ENCODE peak calls at places on chromosome 7, in ten cellular contexts. M, O, D, Z, Y, K, R, F, A and Q are unnamed samples.
A peak's percentile ranks its signal among the peaks of the same experiment; 100 is the strongest.

GRCh38 chr7:24381919-24382505 is 98.0 kb downstream of the NPY start:
- DNase-seq in D (no peak), O (peak; percentile 79), K (no peak), A (peak; percentile 54), M (no peak), F (peak; percentile 35), R (no peak), Y (peak; percentile 37), Z (peak; percentile 30), Q (no peak)

GRCh38 chr7:98683514-98683913 is 66.4 kb downstream of the NPTX2 start:
- DNase-seq in F (no peak), A (no peak), O (no peak), R (no peak), Z (no peak), K (no peak), D (no peak), Y (no peak), M (no peak), Q (no peak)

GRCh38 chr7:135692055-135692454 is 29.7 kb downstream of the STMP1 start:
- DNase-seq in F (no peak), M (no peak), A (no peak), Z (no peak), O (no peak), D (no peak), Y (no peak), R (no peak), K (no peak), Q (no peak)

GRCh38 chr7:74355091-74355490 is 65.9 kb downstream of the CLIP2 start:
- DNase-seq in O (no peak), R (no peak), F (no peak), D (peak; percentile 43), A (peak; percentile 63), M (no peak), K (no peak), Y (peak; percentile 47), Z (peak; percentile 88), Q (no peak)

GRCh38 chr7:68629-69028 is 123.7 kb upstream of the FAM20C start:
- DNase-seq in R (no peak), A (no peak), D (no peak), Z (peak; percentile 79), M (no peak), F (no peak), Y (no peak), O (no peak), K (peak; percentile 69), Q (no peak)

GRCh38 chr7:80288175-80289122 is 153.8 kb downstream of the GNAI1 start:
- DNase-seq in D (no peak), F (no peak), O (no peak), R (no peak), Z (no peak), K (no peak), A (peak; percentile 92), M (no peak), Y (no peak), Q (no peak)

GRCh38 chr7:44454348-44454747 is 36.1 kb downstream of the NUDCD3 start:
- DNase-seq in Y (no peak), D (no peak), F (no peak), R (no peak), O (no peak), M (no peak), K (no peak), A (no peak), Z (no peak), Q (no peak)

GRCh38 chr7:151871904-151872303 is 5.0 kb downstream of the PRKAG2 start:
- DNase-seq in O (no peak), A (no peak), F (no peak), Z (no peak), K (no peak), Y (peak; percentile 15), D (no peak), R (no peak), M (no peak), Q (no peak)

GRCh38 chr7:47357863-47358262 is 224.0 kb downstream of the TNS3 start:
- DNase-seq in Z (no peak), R (no peak), F (no peak), Y (no peak), O (no peak), M (no peak), K (no peak), D (no peak), A (no peak), Q (no peak)

GRCh38 chr7:455110-455928 is 64.3 kb downstream of the PDGFA start:
- DNase-seq in M (no peak), D (no peak), O (no peak), K (no peak), Z (peak; percentile 77), Y (no peak), A (no peak), R (no peak), F (no peak), Q (no peak)

GRCh38 chr7:121624922-121625321 is 228.8 kb upstream of the FAM3C start:
- DNase-seq in M (no peak), Z (peak; percentile 74), R (no peak), F (no peak), K (peak; percentile 64), D (no peak), A (no peak), O (no peak), Y (no peak), Q (peak; percentile 65)

GRCh38 chr7:70042533-70042932 is 444.3 kb downstream of the AUTS2 start:
- DNase-seq in Y (no peak), Z (peak; percentile 53), A (no peak), K (no peak), R (no peak), O (no peak), M (no peak), D (no peak), F (no peak), Q (no peak)

DNA sequence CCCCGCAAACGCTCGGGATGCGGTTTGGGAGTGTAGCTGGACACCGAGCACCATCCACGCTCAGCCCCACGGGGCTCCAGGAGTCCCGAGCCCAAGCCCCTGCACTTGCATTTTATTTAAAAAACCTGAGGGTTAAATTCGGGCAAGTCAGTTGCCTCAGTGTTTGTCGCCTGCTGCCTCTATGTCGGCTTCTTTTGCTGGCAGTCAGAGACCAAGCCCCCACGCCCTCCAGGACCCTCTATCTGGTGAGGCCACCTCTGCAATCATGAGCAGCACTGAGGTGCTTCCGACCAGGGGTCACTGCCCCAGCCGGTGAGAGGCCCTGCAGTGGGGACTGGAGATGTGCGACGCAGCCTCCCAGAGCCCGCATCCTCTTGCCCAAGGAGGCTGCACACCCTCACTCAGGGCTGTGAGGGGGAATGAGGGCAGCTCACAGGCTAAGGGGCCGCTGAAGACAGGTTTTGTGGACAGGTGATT is 13.3 kb upstream of the ZNF273 start:
- DNase-seq in A (no peak), O (no peak), F (no peak), M (no peak), Y (no peak), R (no peak), K (no peak), Z (no peak), D (peak; percentile 14), Q (peak; percentile 53)
- H3K4me3 ChIP-seq in A (no peak overlapping the region), O (no peak overlapping the region), F (peak overlapping the region; percentile 33), M (peak overlapping the region; percentile 60), Y (no peak overlapping the region), R (peak overlapping the region; percentile 55), K (peak overlapping the region; percentile 53), Z (peak overlapping the region; percentile 33), D (peak overlapping the region; percentile 63), Q (peak overlapping the region; percentile 27)

DNA sequence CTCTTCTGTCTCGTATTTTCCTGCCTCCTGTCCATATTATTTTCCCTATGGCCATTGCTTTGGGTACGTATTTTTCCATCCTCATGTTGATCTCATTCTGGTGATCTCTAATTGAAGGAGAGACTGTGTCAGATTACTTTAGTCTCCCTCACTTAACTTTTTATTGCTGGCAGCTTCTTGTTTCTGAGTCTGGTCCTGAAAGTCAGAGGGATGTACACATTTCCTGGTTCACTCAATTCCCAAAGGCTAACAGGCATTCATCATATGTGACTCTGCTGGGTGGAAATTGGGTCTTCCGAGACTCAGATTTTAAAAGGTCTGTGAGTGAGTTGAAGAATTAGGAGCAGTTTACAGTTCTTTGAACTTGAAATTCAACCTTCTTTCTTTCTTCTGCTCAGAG is 10.9 kb downstream of the UMAD1 start:
- DNase-seq in F (no peak), D (no peak), Z (no peak), M (no peak), Y (no peak), R (no peak), A (no peak), K (no peak), O (no peak), Q (no peak)
- H3K4me1 ChIP-seq in F (peaks cover 11% of the 10 kb centered on the region), D (no peaks in the 10 kb centered on the region), Z (no peaks in the 10 kb centered on the region), M (peaks cover 4% of the 10 kb centered on the region), Y (peaks cover 10% of the 10 kb centered on the region), R (no peaks in the 10 kb centered on the region), A (no peaks in the 10 kb centered on the region), K (no peaks in the 10 kb centered on the region), O (no peaks in the 10 kb centered on the region), Q (no peaks in the 10 kb centered on the region)

GRCh38 chr7:46288010-46288409 is 366.9 kb upstream of the IGFBP3 start:
- DNase-seq in D (no peak), F (no peak), Y (no peak), A (no peak), R (no peak), K (no peak), O (no peak), Z (no peak), M (no peak), Q (no peak)

GRCh38 chr7:46290374-46291061 is 369.4 kb upstream of the IGFBP3 start:
- DNase-seq in M (no peak), Y (no peak), F (no peak), O (no peak), D (no peak), K (no peak), A (no peak), R (no peak), Z (peak; percentile 9), Q (no peak)

GRCh38 chr7:46291601-46292150 is 370.6 kb upstream of the IGFBP3 start:
- DNase-seq in K (no peak), Z (peak; percentile 77), A (peak; percentile 88), Y (no peak), O (no peak), D (no peak), F (no peak), R (no peak), M (no peak), Q (no peak)

GRCh38 chr7:46286957-46287356 is 365.9 kb upstream of the IGFBP3 start:
- DNase-seq in D (no peak), Z (no peak), M (no peak), A (no peak), F (no peak), R (no peak), Y (no peak), K (no peak), O (no peak), Q (no peak)

DNA sequence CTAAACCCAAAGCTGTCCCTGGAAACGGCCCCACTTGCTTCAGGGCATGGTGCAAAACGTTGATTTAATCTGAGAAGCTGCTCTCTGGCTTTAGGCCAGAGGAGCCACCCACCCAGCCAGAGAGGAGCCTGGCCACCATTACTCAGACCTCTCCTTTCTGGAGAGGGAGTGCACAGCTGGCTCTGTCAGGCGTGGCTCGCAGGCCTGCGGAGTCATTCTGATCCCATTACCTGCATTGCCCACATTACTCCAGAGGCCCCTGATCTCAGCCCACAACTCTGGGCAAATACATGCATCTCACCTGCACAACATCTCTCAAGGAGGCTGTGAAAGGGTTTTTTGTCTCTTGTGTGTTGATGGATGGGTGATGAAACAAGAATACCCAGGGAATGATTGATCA is 370.0 kb upstream of the IGFBP3 start:
- DNase-seq in F (no peak), Y (no peak), O (no peak), D (no peak), A (peak; percentile 72), K (no peak), Z (peak; percentile 43), M (no peak), R (no peak), Q (no peak)
- H3K27ac ChIP-seq in F (no peak overlapping the region), Y (peak overlapping the region; percentile 20), O (no peak overlapping the region), D (no peak overlapping the region), A (peak overlapping the region; percentile 77), K (no peak overlapping the region), Z (peak overlapping the region; percentile 67), M (no peak overlapping the region), R (no peak overlapping the region), Q (no peak overlapping the region)

GRCh38 chr7:124942405-124942804 is 12.8 kb upstream of the POT1 start:
- DNase-seq in R (no peak), Z (no peak), A (no peak), K (no peak), D (no peak), F (no peak), O (no peak), M (no peak), Y (no peak), Q (no peak)
- H3K4me3 ChIP-seq in R (no peak overlapping the region), Z (no peak overlapping the region), A (no peak overlapping the region), K (no peak overlapping the region), D (no peak overlapping the region), F (no peak overlapping the region), O (no peak overlapping the region), M (no peak overlapping the region), Y (no peak overlapping the region), Q (no peak overlapping the region)